ENCODE peak calls at places on chromosome 13, in nine cellular contexts. Q is pancreas, C is cardiac muscle cell, B is body of pancreas, L is psoas muscle, G is esophagus squamous epithelium, D is right lobe of liver, V is mucosa of descending colon, Y is heart right ventricle. P is an unnamed sample.

GRCh38 chr13:23558675-23559536 is 11.3 kb upstream of the TNFRSF19 start:
- DNase-seq in Q (no peak), C (peak; percentile 98), B (no peak), L (peak; percentile 69), G (no peak), D (no peak), V (no peak), Y (peak; percentile 51), P (no peak)

GRCh38 chr13:27024781-27025492 is 146.7 kb downstream of the USP12 start:
- DNase-seq in Q (no peak), C (no peak), B (no peak), L (no peak), G (no peak), D (no peak), V (no peak), Y (no peak), P (no peak)

GRCh38 chr13:20960663-20961309 is 58.2 kb upstream of the XPO4 start:
- DNase-seq in Q (no peak), C (no peak), B (no peak), L (no peak), G (no peak), D (peak; percentile 61), V (no peak), Y (no peak), P (no peak)

GRCh38 chr13:33318037-33318436 is 32.5 kb upstream of the STARD13 start:
- DNase-seq in Q (no peak), C (no peak), B (no peak), L (no peak), G (no peak), D (no peak), V (no peak), Y (no peak), P (no peak)

GRCh38 chr13:30816733-30817132 is 81.4 kb downstream of the ALOX5AP start:
- DNase-seq in Q (no peak), C (no peak), B (no peak), L (no peak), G (no peak), D (no peak), V (no peak), Y (no peak), P (no peak)

GRCh38 chr13:101150998-101151397 is 265.3 kb downstream of the NALCN start:
- DNase-seq in Q (no peak), C (peak; percentile 3), B (no peak), L (no peak), G (no peak), D (no peak), V (no peak), Y (no peak), P (no peak)

GRCh38 chr13:51324714-51325440 is 14.6 kb upstream of the SERPINE3 start:
- DNase-seq in Q (no peak), C (no peak), B (no peak), L (no peak), G (no peak), D (no peak), V (no peak), Y (no peak), P (no peak)

GRCh38 chr13:110652755-110653154 is 37.4 kb downstream of the NAXD start:
- DNase-seq in Q (no peak), C (no peak), B (no peak), L (no peak), G (no peak), D (no peak), V (no peak), Y (no peak), P (no peak)

GRCh38 chr13:108342369-108343289 is 73.1 kb downstream of the TNFSF13B start:
- DNase-seq in Q (no peak), C (peak; percentile 42), B (no peak), L (no peak), G (no peak), D (no peak), V (no peak), Y (no peak), P (no peak)

GRCh38 chr13:32984857-32985626 is 31.2 kb upstream of the KL start:
- DNase-seq in Q (no peak), C (no peak), B (no peak), L (no peak), G (no peak), D (no peak), V (no peak), Y (no peak), P (no peak)

GRCh38 chr13:73450583-73450982 is 391.8 kb downstream of the KLF5 start:
- DNase-seq in Q (no peak), C (no peak), B (no peak), L (no peak), G (no peak), D (no peak), V (no peak), Y (no peak), P (no peak)

GRCh38 chr13:101706651-101707050 is 254.2 kb downstream of the ITGBL1 start:
- DNase-seq in Q (no peak), C (peak; percentile 74), B (no peak), L (peak; percentile 15), G (no peak), D (peak; percentile 64), V (no peak), Y (no peak), P (no peak)

GRCh38 chr13:106212436-106213010 is 322.9 kb downstream of the EFNB2 start:
- DNase-seq in Q (no peak), C (no peak), B (no peak), L (no peak), G (no peak), D (no peak), V (no peak), Y (no peak), P (no peak)

GRCh38 chr13:74136089-74136658 is 2.0 kb upstream of the KLF12 start:
- DNase-seq in Q (no peak), C (peak; percentile 60), B (no peak), L (peak; percentile 21), G (no peak), D (peak; percentile 30), V (peak; percentile 63), Y (peak; percentile 33), P (no peak)

GRCh38 chr13:94195715-94196114 is 283.8 kb downstream of the DCT start:
- DNase-seq in Q (no peak), C (peak; percentile 91), B (no peak), L (no peak), G (no peak), D (no peak), V (no peak), Y (no peak), P (no peak)

GRCh38 chr13:43316997-43317396 is 293.6 kb downstream of the DNAJC15 start:
- DNase-seq in Q (no peak), C (peak; percentile 71), B (no peak), L (peak; percentile 35), G (no peak), D (no peak), V (no peak), Y (peak; percentile 8), P (no peak)
- H3K4me3 ChIP-seq in Q (no peak overlapping the region), C (no peak overlapping the region), B (no peak overlapping the region), L (no peak overlapping the region), G (no peak overlapping the region), D (no peak overlapping the region), V (no peak overlapping the region), Y (no peak overlapping the region), P (no peak overlapping the region)

DNA sequence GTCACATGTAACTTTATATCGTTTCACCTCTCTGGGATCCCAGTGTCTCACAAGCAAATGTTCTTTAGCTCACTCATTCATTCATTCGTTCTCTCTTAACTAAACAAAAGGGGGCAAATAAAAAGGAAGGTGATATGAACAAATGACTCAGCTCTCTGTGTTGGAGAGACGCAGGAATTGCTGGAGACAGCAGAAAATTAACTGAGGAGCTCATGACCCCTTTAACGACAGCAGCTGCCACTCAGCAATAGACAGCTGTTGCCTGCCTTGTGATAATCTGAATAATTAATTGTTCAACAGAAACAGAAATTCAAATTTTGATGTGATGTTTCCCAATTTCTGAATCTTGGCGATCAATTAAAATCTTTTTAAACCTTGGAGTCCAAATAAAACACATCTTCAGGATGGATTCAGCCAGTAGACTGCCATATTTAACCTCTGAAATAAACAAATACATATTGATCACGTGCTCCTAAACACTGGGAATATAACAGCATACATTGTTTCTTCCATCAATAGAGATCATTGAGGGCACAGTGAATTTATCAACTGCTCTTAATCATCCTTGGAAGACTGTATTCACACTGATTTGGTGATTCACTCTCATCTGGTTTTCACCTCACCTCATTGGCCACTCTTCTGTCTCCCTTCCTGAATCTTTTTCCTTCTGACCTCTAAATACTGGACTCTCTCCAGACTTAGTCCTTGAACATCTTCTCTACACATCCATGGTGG is 63.3 kb downstream of the MBNL2 start:
- DNase-seq in Q (no peak), C (no peak), B (no peak), L (no peak), G (no peak), D (no peak), V (no peak), Y (no peak), P (no peak)
- H3K4me1 ChIP-seq in Q (peaks cover 19% of the 10 kb centered on the region), C (no peaks in the 10 kb centered on the region), B (peaks cover 35% of the 10 kb centered on the region), L (peaks cover 90% of the 10 kb centered on the region), G (peaks cover 9% of the 10 kb centered on the region), D (peaks cover 66% of the 10 kb centered on the region), V (peaks cover 10% of the 10 kb centered on the region), Y (peaks cover 69% of the 10 kb centered on the region), P (no peaks in the 10 kb centered on the region)

GRCh38 chr13:114020750-114021463 is 47.0 kb upstream of the C13orf46 start:
- DNase-seq in Q (no peak), C (no peak), B (no peak), L (peak; percentile 7), G (no peak), D (no peak), V (no peak), Y (no peak), P (no peak)

GRCh38 chr13:114017028-114017630 is 43.3 kb upstream of the C13orf46 start:
- DNase-seq in Q (no peak), C (peak; percentile 60), B (no peak), L (peak; percentile 16), G (no peak), D (no peak), V (no peak), Y (no peak), P (no peak)

GRCh38 chr13:114017966-114018365 is 44.1 kb upstream of the C13orf46 start:
- DNase-seq in Q (no peak), C (no peak), B (no peak), L (peak; percentile 11), G (no peak), D (no peak), V (no peak), Y (no peak), P (no peak)

GRCh38 chr13:114018461-114019055 is 44.7 kb upstream of the C13orf46 start:
- DNase-seq in Q (no peak), C (no peak), B (no peak), L (peak; percentile 12), G (no peak), D (no peak), V (no peak), Y (no peak), P (no peak)

GRCh38 chr13:114019367-114019766 is 45.5 kb upstream of the C13orf46 start:
- DNase-seq in Q (no peak), C (no peak), B (no peak), L (peak; percentile 32), G (no peak), D (no peak), V (no peak), Y (no peak), P (peak; percentile 45)
- TF ChIP-seq CTCF in Q (no peak), C (no peak), B (no peak), L (no peak), G (no peak), D (no peak), V (no peak), Y (no peak), P (no peak)

DNA sequence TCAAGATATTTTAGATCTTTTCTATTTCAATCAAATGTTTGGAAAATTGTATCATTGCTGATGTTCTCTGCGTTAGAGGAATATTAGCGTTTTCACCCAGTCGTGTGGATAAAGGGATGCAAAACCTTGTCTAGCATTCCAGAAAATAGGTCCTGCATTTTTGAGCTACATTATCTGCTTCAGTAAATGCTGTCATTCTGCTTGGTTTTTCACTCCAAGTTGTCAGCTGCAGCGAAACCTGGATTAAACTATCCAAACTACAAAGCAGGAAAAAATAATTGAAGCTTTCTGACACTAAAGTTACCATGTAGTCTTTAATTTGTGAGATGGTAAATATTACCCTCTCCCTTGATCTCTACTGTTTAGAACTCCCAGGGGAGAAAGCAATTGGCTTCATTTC is 1795.5 kb upstream of the PRR20A start:
- DNase-seq in Q (no peak), C (no peak), B (no peak), L (no peak), G (no peak), D (no peak), V (no peak), Y (no peak), P (no peak)
- H3K4me3 ChIP-seq in Q (no peak overlapping the region), C (no peak overlapping the region), B (no peak overlapping the region), L (no peak overlapping the region), G (no peak overlapping the region), D (no peak overlapping the region), V (no peak overlapping the region), Y (no peak overlapping the region), P (no peak overlapping the region)

P was measured in CD8-positive, alpha-beta T cell.